ENCODE peak calls at places on chromosomes 7 and 10, in seven cellular contexts. E is PC-3, K is tibial nerve, U is left lung, J is IMR-90, F is cardiac muscle cell, Y is MM.1S. T is an unnamed sample.

GRCh38 chr7:112484671-112485097 is 3.9 kb downstream of the LSMEM1 start:
- DNase-seq in J (peak; percentile 93), Y (no peak), F (peak; percentile 39), K (no peak), U (no peak), E (peak; percentile 85), T (no peak)

GRCh38 chr10:18005781-18006456 is 54.2 kb downstream of the SLC39A12 start:
- DNase-seq in U (no peak), F (no peak), J (peak; percentile 88), K (no peak), E (peak; percentile 7), Y (no peak), T (no peak)

GRCh38 chr7:135714534-135715009 is 13.4 kb downstream of the SLC13A4 start:
- DNase-seq in E (peak; percentile 84), Y (no peak), J (peak; percentile 74), U (no peak), F (peak; percentile 28), K (no peak), T (no peak)

GRCh38 chr7:5420841-5421625 is 2.6 kb downstream of the TNRC18 start:
- DNase-seq in U (peak; percentile 92), E (no peak), F (peak; percentile 27), K (no peak), Y (no peak), J (no peak), T (no peak)

GRCh38 chr7:44430054-44430453 is 60.4 kb downstream of the NUDCD3 start:
- DNase-seq in E (no peak), U (peak; percentile 53), J (no peak), Y (no peak), F (no peak), K (no peak), T (no peak)

GRCh38 chr10:73586583-73586984 is 4.6 kb downstream of the USP54 start:
- DNase-seq in E (peak; percentile 100), K (no peak), U (no peak), F (no peak), Y (no peak), J (peak; percentile 84), T (no peak)

GRCh38 chr10:17226891-17227303 is 1.1 kb upstream of the VIM start:
- DNase-seq in U (no peak), K (no peak), E (no peak), J (no peak), F (no peak), Y (no peak), T (no peak)

GRCh38 chr10:1323951-1324350 is 267.8 kb downstream of the WDR37 start:
- DNase-seq in J (no peak), E (no peak), K (no peak), F (no peak), Y (no peak), U (no peak), T (no peak)

GRCh38 chr10:112435013-112435619 is 11.6 kb downstream of the ZDHHC6 start:
- DNase-seq in J (peak; percentile 60), U (no peak), F (no peak), K (no peak), Y (peak; percentile 31), E (peak; percentile 60), T (no peak)

GRCh38 chr10:22573820-22574569 is 140.4 kb downstream of the PIP4K2A start:
- DNase-seq in J (peak; percentile 41), E (peak; percentile 44), F (no peak), U (no peak), K (no peak), Y (peak; percentile 24), T (no peak)

GRCh38 chr10:119113805-119114732 is 10.2 kb downstream of the DENND10 start:
- DNase-seq in J (peak; percentile 95), K (no peak), U (no peak), E (peak; percentile 54), Y (no peak), F (no peak), T (no peak)

GRCh38 chr7:367351-367841 is 77.4 kb downstream of the FOXL3 start:
- DNase-seq in F (no peak), K (no peak), Y (no peak), J (no peak), U (peak; percentile 55), E (no peak), T (no peak)

GRCh38 chr7:130421685-130422084 is 19.1 kb downstream of the CEP41 start:
- DNase-seq in E (no peak), U (no peak), Y (peak; percentile 36), J (peak; percentile 37), F (peak; percentile 14), K (no peak), T (no peak)

GRCh38 chr7:75979361-75980125 is 14.9 kb downstream of the TMEM120A start:
- DNase-seq in Y (no peak), U (peak; percentile 72), J (no peak), F (no peak), E (no peak), K (no peak), T (no peak)
- H3K36me3 ChIP-seq in Y (no peaks in the 10 kb centered on the region), U (peaks cover 92% of the 10 kb centered on the region), J (peaks cover 45% of the 10 kb centered on the region), F (no peaks in the 10 kb centered on the region), E (no peaks in the 10 kb centered on the region), K (peaks cover 17% of the 10 kb centered on the region), T (peaks cover 25% of the 10 kb centered on the region)

GRCh38 chr10:65720901-65721300 is 1204.9 kb upstream of the LRRTM3 start:
- DNase-seq in E (no peak), F (no peak), K (no peak), J (no peak), U (no peak), Y (no peak), T (no peak)
- TF ChIP-seq CTCF in E (no peak), F (no peak), K (no peak), J (no peak), U (no peak), Y (no peak), T (no peak)

GRCh38 chr10:91820144-91820543 is 21.9 kb downstream of the TNKS2 start:
- DNase-seq in F (no peak), J (peak; percentile 54), U (no peak), K (no peak), E (no peak), Y (no peak), T (no peak)

GRCh38 chr10:91813251-91813650 is 15.0 kb downstream of the TNKS2 start:
- DNase-seq in K (no peak), U (no peak), E (no peak), Y (no peak), J (no peak), F (no peak), T (no peak)

GRCh38 chr10:91816986-91817385 is 18.8 kb downstream of the TNKS2 start:
- DNase-seq in U (no peak), K (no peak), Y (no peak), F (no peak), J (no peak), E (no peak), T (no peak)
- H3K36me3 ChIP-seq in U (peaks cover 92% of the 10 kb centered on the region), K (peaks cover 21% of the 10 kb centered on the region), Y (peaks cover 9% of the 10 kb centered on the region), F (peaks cover 17% of the 10 kb centered on the region), J (peaks cover 40% of the 10 kb centered on the region), E (peaks cover 32% of the 10 kb centered on the region), T (peaks cover 4% of the 10 kb centered on the region)

GRCh38 chr10:102515724-102516123 is 12.0 kb downstream of the SUFU start:
- DNase-seq in K (no peak), Y (no peak), J (no peak), E (no peak), F (no peak), U (no peak), T (no peak)

GRCh38 chr10:102522874-102523249 is 19.1 kb downstream of the SUFU start:
- DNase-seq in U (no peak), K (no peak), F (no peak), E (no peak), Y (no peak), J (no peak), T (no peak)

GRCh38 chr10:102523250-102524029 is 19.7 kb downstream of the SUFU start:
- DNase-seq in U (no peak), K (no peak), E (no peak), J (peak; percentile 83), Y (no peak), F (no peak), T (no peak)

GRCh38 chr10:102517553-102517952 is 13.8 kb downstream of the SUFU start:
- DNase-seq in Y (no peak), U (no peak), F (no peak), K (no peak), J (peak; percentile 84), E (no peak), T (no peak)

GRCh38 chr10:102519246-102519805 is 15.6 kb downstream of the SUFU start:
- DNase-seq in E (no peak), U (no peak), Y (no peak), J (no peak), F (no peak), K (no peak), T (no peak)
- TF ChIP-seq CTCF in E (no peak), U (no peak), Y (no peak), J (no peak), F (no peak), K (no peak), T (no peak)

GRCh38 chr7:155306677-155307470 is 9.2 kb downstream of the INSIG1 start:
- DNase-seq in K (no peak), E (peak; percentile 86), J (no peak), F (no peak), U (no peak), Y (no peak), T (no peak)

GRCh38 chr7:155312108-155312507 is 14.4 kb downstream of the INSIG1 start:
- DNase-seq in J (no peak), K (no peak), Y (no peak), U (no peak), E (no peak), F (no peak), T (no peak)

GRCh38 chr7:155310425-155311114 is 12.9 kb downstream of the INSIG1 start:
- DNase-seq in F (no peak), J (no peak), E (no peak), Y (no peak), K (no peak), U (no peak), T (no peak)

GRCh38 chr7:155308330-155309020 is 10.8 kb downstream of the INSIG1 start:
- DNase-seq in Y (no peak), U (no peak), K (no peak), F (no peak), J (no peak), E (no peak), T (no peak)

GRCh38 chr7:155309021-155309338 is 11.3 kb downstream of the INSIG1 start:
- DNase-seq in F (no peak), J (no peak), U (no peak), Y (no peak), K (no peak), E (no peak), T (no peak)
- H3K36me3 ChIP-seq in F (peaks cover 26% of the 10 kb centered on the region), J (peaks cover 15% of the 10 kb centered on the region), U (peaks cover 71% of the 10 kb centered on the region), Y (peaks cover 36% of the 10 kb centered on the region), K (peaks cover 15% of the 10 kb centered on the region), E (peaks cover 45% of the 10 kb centered on the region), T (peaks cover 20% of the 10 kb centered on the region)

GRCh38 chr7:93374345-93374940 is 142.3 kb downstream of the VPS50 start:
- DNase-seq in J (peak; percentile 39), K (no peak), F (peak; percentile 44), E (peak; percentile 59), Y (peak; percentile 65), U (no peak), T (peak; percentile 15)
- TF ChIP-seq CTCF in J (peak; percentile 81), K (no peak), F (peak; percentile 95), E (peak; percentile 81), Y (peak; percentile 89), U (peak; percentile 60), T (peak; percentile 86)

GRCh38 chr10:97463363-97464132 is 17.6 kb downstream of the ZDHHC16 start:
- DNase-seq in Y (peak; percentile 48), K (no peak), E (peak; percentile 72), U (no peak), J (peak; percentile 69), F (peak; percentile 62), T (no peak)
- H3K36me3 ChIP-seq in Y (peaks cover 34% of the 10 kb centered on the region), K (peaks cover 57% of the 10 kb centered on the region), E (peaks cover 70% of the 10 kb centered on the region), U (peaks cover 100% of the 10 kb centered on the region), J (peaks cover 79% of the 10 kb centered on the region), F (peaks cover 66% of the 10 kb centered on the region), T (peaks cover 49% of the 10 kb centered on the region)

T was measured in GM06990.